ENCODE peak calls at places on chromosomes 7 and 10, in seven cellular contexts. U is erythroblast; N is fibroblast of mammary gland; S is stimulated activated CD4-positive, alpha-beta T cell treated with anti-CD3 and anti-CD28 coated beads, Interleukin-4, amount 100 ng/mL, for 48 hours; W is DMS 273 treated with DMSO at 0.1 percent for 48 hours; O is cardiac septum; V is brain pericyte. F is an unnamed sample.

GRCh38 chr10:91564026-91564425 is 68.8 kb downstream of the PPP1R3C start:
- DNase-seq in U (no peak), N (no peak), S (no peak), W (no peak), O (no peak), V (no peak), F (no peak)

GRCh38 chr7:5495581-5496375 is 72.1 kb upstream of the TNRC18 start:
- DNase-seq in U (no peak), N (no peak), S (no peak), W (peak; percentile 77), O (peak; percentile 85), V (no peak), F (peak; percentile 25)

GRCh38 chr10:74502963-74503608 is 323.3 kb upstream of the KAT6B start:
- DNase-seq in U (no peak), N (peak; percentile 82), S (no peak), W (no peak), O (no peak), V (peak; percentile 36), F (peak; percentile 52)

GRCh38 chr7:155825346-155825745 is 13.1 kb upstream of the SHH start:
- DNase-seq in U (no peak), N (no peak), S (no peak), W (no peak), O (no peak), V (no peak), F (no peak)

GRCh38 chr7:116530107-116530820 is 5.4 kb downstream of the CAV1 start:
- DNase-seq in U (no peak), N (no peak), S (no peak), W (no peak), O (no peak), V (no peak), F (peak; percentile 61)

GRCh38 chr10:27437775-27438174 is 66.3 kb upstream of the RAB18 start:
- DNase-seq in U (no peak), N (no peak), S (no peak), W (no peak), O (no peak), V (no peak), F (no peak)

GRCh38 chr10:12511651-12512050 is 162.3 kb downstream of the CAMK1D start:
- DNase-seq in U (no peak), N (no peak), S (no peak), W (no peak), O (no peak), V (no peak), F (no peak)

GRCh38 chr7:50125766-50126165 is 32.7 kb upstream of the ZPBP start:
- DNase-seq in U (no peak), N (no peak), S (no peak), W (no peak), O (no peak), V (no peak), F (no peak)

GRCh38 chr7:68776326-68776725 is 821.9 kb upstream of the AUTS2 start:
- DNase-seq in U (no peak), N (no peak), S (no peak), W (no peak), O (no peak), V (no peak), F (peak; percentile 26)

GRCh38 chr10:44960098-44960480 is 487 bp downstream of the RASSF4 start:
- DNase-seq in U (no peak), N (no peak), S (no peak), W (no peak), O (no peak), V (no peak), F (no peak)

GRCh38 chr10:79149662-79150443 is 81.1 kb downstream of the ZMIZ1 start:
- DNase-seq in U (peak; percentile 56), N (peak; percentile 81), S (peak; percentile 32), W (no peak), O (peak; percentile 95), V (no peak), F (peak; percentile 84)

GRCh38 chr7:144812379-144813283 is 23.2 kb downstream of the TPK1 start:
- DNase-seq in U (no peak), N (no peak), S (no peak), W (no peak), O (no peak), V (no peak), F (no peak)

GRCh38 chr10:112565434-112566053 is 118.5 kb downstream of the VTI1A start:
- DNase-seq in U (peak; percentile 81), N (peak; percentile 76), S (no peak), W (peak; percentile 5), O (no peak), V (peak; percentile 31), F (peak; percentile 72)

GRCh38 chr7:20561466-20561865 is 54.0 kb upstream of the ABCB5 start:
- DNase-seq in U (no peak), N (no peak), S (no peak), W (no peak), O (no peak), V (no peak), F (no peak)

GRCh38 chr10:58175990-58176910 is 91.4 kb downstream of the IPMK start:
- DNase-seq in U (peak; percentile 7), N (peak; percentile 36), S (no peak), W (no peak), O (no peak), V (no peak), F (peak; percentile 8)

GRCh38 chr7:22723171-22723601 is 3.8 kb upstream of the IL6 start:
- DNase-seq in U (no peak), N (no peak), S (no peak), W (no peak), O (peak; percentile 90), V (no peak), F (peak; percentile 65)

GRCh38 chr7:1141651-1142050 is 18.3 kb downstream of the ZFAND2A start:
- DNase-seq in U (no peak), N (peak; percentile 44), S (no peak), W (no peak), O (no peak), V (no peak), F (no peak)

GRCh38 chr10:124232686-124233545 is 139.5 kb upstream of the CHST15 start:
- DNase-seq in U (no peak), N (no peak), S (no peak), W (no peak), O (no peak), V (no peak), F (no peak)

GRCh38 chr7:2063562-2064360 is 169.0 kb downstream of the MAD1L1 start:
- DNase-seq in U (peak; percentile 35), N (peak; percentile 49), S (no peak), W (no peak), O (no peak), V (no peak), F (peak; percentile 54)

GRCh38 chr10:124935946-124936345 is 6.0 kb upstream of the ZRANB1 start:
- DNase-seq in U (peak; percentile 15), N (peak; percentile 61), S (no peak), W (no peak), O (no peak), V (no peak), F (peak; percentile 12)

GRCh38 chr7:46391215-46391614 is 470.1 kb upstream of the IGFBP3 start:
- DNase-seq in U (no peak), N (peak; percentile 60), S (no peak), W (no peak), O (no peak), V (no peak), F (peak; percentile 91)

GRCh38 chr7:113086431-113086888 is at the start of gene GPR85:
- DNase-seq in U (peak; percentile 65), N (peak; percentile 74), S (no peak), W (no peak), O (no peak), V (no peak), F (peak; percentile 76)

GRCh38 chr7:122303522-122303970 is 1.0 kb downstream of the FEZF1 start:
- DNase-seq in U (no peak), N (no peak), S (no peak), W (no peak), O (no peak), V (no peak), F (no peak)

GRCh38 chr10:128511284-128511683 is 385.1 kb upstream of the MKI67 start:
- DNase-seq in U (no peak), N (no peak), S (no peak), W (no peak), O (no peak), V (no peak), F (no peak)

GRCh38 chr7:41006591-41006990 is 696.3 kb downstream of the INHBA start:
- DNase-seq in U (no peak), N (peak; percentile 70), S (no peak), W (no peak), O (no peak), V (no peak), F (peak; percentile 59)

GRCh38 chr10:84820121-84820520 is 491.7 kb downstream of the CCSER2 start:
- DNase-seq in U (no peak), N (no peak), S (no peak), W (peak; percentile 39), O (no peak), V (no peak), F (no peak)

GRCh38 chr7:80642871-80643270 is 4.4 kb downstream of the CD36 start:
- DNase-seq in U (peak; percentile 54), N (no peak), S (no peak), W (no peak), O (no peak), V (no peak), F (no peak)

GRCh38 chr7:19663816-19664531 is 44.9 kb downstream of the POLR1F start:
- DNase-seq in U (no peak), N (no peak), S (no peak), W (no peak), O (no peak), V (no peak), F (no peak)

GRCh38 chr10:113232928-113233511 is 283.0 kb downstream of the TCF7L2 start:
- DNase-seq in U (no peak), N (no peak), S (no peak), W (no peak), O (no peak), V (no peak), F (no peak)

GRCh38 chr10:43029043-43029442 is 47.8 kb upstream of the RET start:
- DNase-seq in U (no peak), N (no peak), S (no peak), W (no peak), O (no peak), V (no peak), F (no peak)

GRCh38 chr10:49153971-49154370 is 20.1 kb upstream of the FAM170B start:
- DNase-seq in U (no peak), N (peak; percentile 74), S (no peak), W (no peak), O (no peak), V (no peak), F (peak; percentile 68)

GRCh38 chr7:73308074-73308664 is 457 bp downstream of the NSUN5 start:
- DNase-seq in U (no peak), N (no peak), S (no peak), W (no peak), O (no peak), V (no peak), F (no peak)

GRCh38 chr7:47338031-47338430 is 243.9 kb downstream of the TNS3 start:
- DNase-seq in U (no peak), N (peak; percentile 35), S (no peak), W (no peak), O (no peak), V (no peak), F (peak; percentile 50)

GRCh38 chr7:42099837-42100508 is 137.0 kb downstream of the GLI3 start:
- DNase-seq in U (no peak), N (peak; percentile 61), S (no peak), W (no peak), O (no peak), V (no peak), F (peak; percentile 37)

GRCh38 chr7:74412603-74413002 is 41.1 kb upstream of the GTF2IRD1 start:
- DNase-seq in U (no peak), N (peak; percentile 43), S (no peak), W (no peak), O (no peak), V (no peak), F (no peak)

GRCh38 chr7:381211-382117 is 91.5 kb downstream of the FOXL3 start:
- DNase-seq in U (no peak), N (no peak), S (no peak), W (no peak), O (peak; percentile 50), V (no peak), F (no peak)

GRCh38 chr7:72244826-72245398 is 167.2 kb downstream of the CALN1 start:
- DNase-seq in U (no peak), N (no peak), S (no peak), W (no peak), O (no peak), V (no peak), F (no peak)

F was measured in AG10803.